ENCODE peak calls at places on chromosomes 5 and 9, in seven cellular contexts. J, R, Y, N, B, G and H are unnamed samples. For H3K36me3, the result is how much of the 10 kb centered on the place peaks cover.

GRCh38 chr9:101486693-101487442 is 46.8 kb upstream of the RNF20 start:
- DNase-seq in Y (peak), N (peak), G (peak), B (peak), J (no peak), R (peak), H (no peak)

GRCh38 chr5:143657814-143658395 is 154.1 kb upstream of the HMHB1 start:
- DNase-seq in B (no peak), N (no peak), G (no peak), Y (no peak), J (no peak), R (no peak), H (no peak)

GRCh38 chr9:18256574-18256973 is 217.4 kb upstream of the ADAMTSL1 start:
- DNase-seq in N (no peak), J (no peak), R (no peak), Y (no peak), B (no peak), G (no peak), H (no peak)

GRCh38 chr5:147835386-147835798 is 3.9 kb upstream of the SPINK1 start:
- DNase-seq in R (no peak), N (no peak), G (no peak), J (no peak), B (no peak), Y (peak), H (no peak)

GRCh38 chr9:3497857-3498256 is 27.9 kb downstream of the RFX3 start:
- DNase-seq in J (no peak), B (no peak), R (no peak), Y (no peak), G (no peak), N (no peak), H (no peak)

GRCh38 chr9:105067895-105068580 is 140.1 kb upstream of the ABCA1 start:
- DNase-seq in G (no peak), B (no peak), J (no peak), N (no peak), R (no peak), Y (peak), H (no peak)

GRCh38 chr5:136016945-136017530 is 11.8 kb upstream of the TGFBI start:
- DNase-seq in B (no peak), J (no peak), Y (peak), R (no peak), G (no peak), N (peak), H (peak)

GRCh38 chr5:9545959-9546851 is at the start of gene SEMA5A:
- DNase-seq in B (no peak), N (peak), G (peak), Y (peak), J (peak), R (peak), H (no peak)

GRCh38 chr9:995776-996175 is 19.3 kb downstream of the DMRT3 start:
- DNase-seq in G (no peak), Y (peak), J (no peak), B (no peak), R (no peak), N (no peak), H (no peak)

GRCh38 chr5:103375356-103375755 is 116.8 kb downstream of the MACIR start:
- DNase-seq in Y (peak), J (no peak), B (no peak), R (no peak), N (no peak), G (no peak), H (no peak)

GRCh38 chr9:109721021-109721420 is 59.0 kb upstream of the PALM2AKAP2 start:
- DNase-seq in G (no peak), N (no peak), J (no peak), B (no peak), Y (no peak), R (no peak), H (no peak)

GRCh38 chr9:129610473-129611301 is 10.2 kb downstream of the C9orf50 start:
- DNase-seq in B (no peak), G (peak), R (peak), Y (peak), N (peak), J (peak), H (no peak)

GRCh38 chr9:129140397-129141065 is 29.3 kb downstream of the PTPA start:
- DNase-seq in Y (peak), G (peak), R (peak), N (peak), B (no peak), J (peak), H (no peak)

GRCh38 chr9:77261605-77262004 is 84.3 kb downstream of the VPS13A start:
- DNase-seq in Y (no peak), G (no peak), J (no peak), B (no peak), N (no peak), R (no peak), H (no peak)

GRCh38 chr5:88660947-88661869 is 221.8 kb downstream of the MEF2C start:
- DNase-seq in R (no peak), N (peak), J (no peak), Y (peak), G (peak), B (no peak), H (no peak)

GRCh38 chr9:79254900-79255651 is 316.7 kb upstream of the TLE4 start:
- DNase-seq in Y (peak), B (no peak), G (no peak), N (no peak), J (no peak), R (no peak), H (no peak)

GRCh38 chr5:31225118-31225517 is 31.6 kb downstream of the CDH6 start:
- DNase-seq in B (no peak), N (no peak), G (no peak), Y (peak), J (no peak), R (peak), H (no peak)

GRCh38 chr9:121369595-121370265 is at the start of gene STOM:
- DNase-seq in Y (peak), R (peak), B (no peak), N (peak), J (peak), G (peak), H (peak)

GRCh38 chr9:70947519-70947918 is 173.9 kb downstream of the TRPM3 start:
- DNase-seq in B (no peak), Y (no peak), J (no peak), G (no peak), R (no peak), N (no peak), H (no peak)

GRCh38 chr5:59768204-59769040 is 125.1 kb downstream of the PDE4D start:
- DNase-seq in N (peak), Y (peak), G (peak), J (no peak), R (peak), B (peak), H (no peak)

GRCh38 chr5:158820891-158821290 is 278.8 kb downstream of the EBF1 start:
- DNase-seq in B (no peak), Y (no peak), J (no peak), G (no peak), N (no peak), R (no peak), H (no peak)

GRCh38 chr5:42718591-42718990 is 38.0 kb upstream of the CCDC152 start:
- DNase-seq in G (no peak), B (no peak), J (no peak), R (no peak), Y (peak), N (no peak), H (no peak)

GRCh38 chr5:127564002-127564769 is 46.7 kb downstream of the PRRC1 start:
- DNase-seq in N (no peak), J (no peak), R (peak), G (peak), B (no peak), Y (peak), H (no peak)

GRCh38 chr9:137804908-137805356 is 72.7 kb upstream of the CACNA1B start:
- DNase-seq in Y (peak), R (no peak), G (no peak), N (no peak), B (no peak), J (no peak), H (no peak)

GRCh38 chr5:150175536-150175935 is 9.0 kb downstream of the CDX1 start:
- DNase-seq in Y (no peak), N (no peak), G (peak), J (no peak), R (no peak), B (no peak), H (no peak)

GRCh38 chr9:130522233-130522808 is 57.1 kb upstream of the FUBP3 start:
- DNase-seq in B (no peak), J (no peak), N (no peak), R (no peak), Y (no peak), G (peak), H (no peak)

GRCh38 chr9:133813749-133814585 is 75.8 kb upstream of the SARDH start:
- DNase-seq in Y (no peak), B (no peak), R (peak), J (no peak), N (peak), G (peak), H (no peak)

GRCh38 chr5:144390133-144390532 is 219.5 kb downstream of the KCTD16 start:
- DNase-seq in N (no peak), Y (no peak), R (no peak), J (no peak), G (peak), B (peak), H (no peak)

GRCh38 chr9:75148551-75148950 is 60.2 kb downstream of the OSTF1 start:
- DNase-seq in R (no peak), B (no peak), Y (peak), N (no peak), G (no peak), J (no peak), H (no peak)

GRCh38 chr5:87576867-87577266 is 164.1 kb upstream of the CCNH start:
- DNase-seq in J (no peak), N (no peak), G (no peak), R (no peak), B (no peak), Y (no peak), H (no peak)

GRCh38 chr5:143554918-143555477 is 151.5 kb upstream of the NR3C1 start:
- DNase-seq in J (no peak), B (no peak), N (no peak), G (no peak), Y (peak), R (no peak), H (no peak)

DNA sequence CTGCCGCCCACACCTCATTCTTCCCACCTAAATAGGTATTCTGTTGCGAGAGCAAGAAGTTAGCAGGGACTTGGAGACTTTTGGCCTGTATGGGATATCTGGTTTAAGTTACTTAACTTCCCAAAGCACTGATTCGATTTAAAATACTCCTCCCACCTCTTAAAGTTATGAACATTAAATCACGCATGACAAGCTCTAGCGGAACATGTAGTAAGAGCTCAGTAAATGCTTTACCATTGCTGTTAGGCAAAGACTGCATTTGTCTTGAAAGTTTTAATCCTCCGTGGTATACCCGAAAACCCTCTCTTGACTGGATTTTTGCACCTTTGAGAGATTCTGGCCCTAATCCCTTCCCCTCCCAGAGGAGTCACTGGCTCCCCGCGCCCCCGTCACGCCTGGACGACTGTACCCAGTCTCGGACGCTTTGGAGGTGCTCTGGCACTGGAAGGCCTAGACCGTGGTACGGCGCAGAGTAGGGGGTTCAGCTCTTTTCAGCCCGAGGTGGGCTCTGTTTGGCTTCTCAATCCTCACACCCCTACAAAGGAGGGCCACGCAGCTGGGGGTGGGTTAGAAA is 4.4 kb downstream of the GDNF start:
- DNase-seq in R (no peak), B (no peak), N (no peak), J (no peak), Y (no peak), G (no peak), H (no peak)
- H3K4me3 ChIP-seq in R (no peak), B (peak), N (peak), J (no peak), Y (peak), G (peak), H (no peak)

GRCh38 chr5:131316026-131316425 is 52.2 kb downstream of the CDC42SE2 start:
- DNase-seq in N (no peak), B (no peak), R (no peak), G (no peak), Y (no peak), J (no peak), H (no peak)

GRCh38 chr5:131318455-131318854 is 54.6 kb downstream of the CDC42SE2 start:
- DNase-seq in N (no peak), J (no peak), R (no peak), G (no peak), Y (no peak), B (no peak), H (no peak)

GRCh38 chr5:131321066-131321465 is 57.2 kb downstream of the CDC42SE2 start:
- DNase-seq in G (no peak), B (no peak), R (no peak), J (no peak), Y (no peak), N (no peak), H (no peak)

DNA sequence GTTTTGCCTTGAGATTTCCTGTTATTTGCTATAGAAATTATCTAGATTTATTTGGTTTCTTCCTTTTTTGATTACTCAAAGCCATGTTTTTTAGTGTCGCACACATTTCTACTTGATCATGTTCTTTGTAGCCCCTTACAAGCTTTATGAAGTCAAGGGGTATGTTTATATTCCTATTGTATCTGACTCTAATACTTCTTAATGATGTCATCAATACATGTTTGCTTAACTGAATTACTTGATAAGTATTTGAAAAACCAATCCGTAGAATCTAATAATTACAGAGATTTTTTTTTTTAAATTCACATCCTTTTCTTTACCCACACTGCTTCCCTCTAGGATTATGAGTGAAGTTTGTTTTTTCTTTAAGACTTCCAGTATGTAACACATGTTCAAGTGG is 53.0 kb downstream of the CDC42SE2 start:
- DNase-seq in Y (no peak), R (no peak), B (no peak), N (no peak), J (no peak), G (no peak), H (no peak)
- H3K36me3 ChIP-seq in Y (under half), R (under half), B (under half), N (under half), J (under half), G (under half), H (under half)

DNA sequence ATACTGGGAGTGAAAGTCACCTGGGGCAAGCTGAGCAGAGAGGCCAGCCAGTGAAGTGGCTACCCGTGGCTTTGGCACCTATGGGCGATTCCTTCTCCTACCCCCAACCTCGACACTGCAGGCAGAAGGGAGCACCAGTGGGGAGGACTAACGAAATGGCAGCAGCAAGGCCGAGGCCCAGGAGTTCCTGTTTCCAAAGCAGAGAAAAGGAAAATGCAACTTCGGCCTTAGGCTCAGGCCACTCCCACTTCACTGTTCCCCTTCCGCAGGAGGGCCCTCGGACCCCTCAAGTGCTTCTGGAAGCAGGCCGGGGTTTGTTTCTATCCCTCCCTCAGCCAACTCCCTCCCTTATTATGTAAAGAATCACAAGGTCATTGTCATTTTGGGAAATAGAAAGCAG is 36.4 kb upstream of the NKX2-5 start:
- DNase-seq in Y (no peak), B (no peak), R (no peak), J (no peak), G (no peak), N (no peak), H (no peak)
- TF ChIP-seq CTCF in Y (no peak), B (no peak), R (no peak), J (no peak), G (no peak), N (no peak), H (no peak)

GRCh38 chr9:136294437-136294836 is 9.5 kb downstream of the CCDC187 start:
- DNase-seq in J (no peak), G (no peak), R (no peak), N (no peak), B (no peak), Y (no peak), H (no peak)

GRCh38 chr9:136297016-136297691 is 6.7 kb downstream of the CCDC187 start:
- DNase-seq in B (no peak), J (no peak), Y (no peak), R (no peak), G (no peak), N (no peak), H (no peak)

GRCh38 chr9:136295055-136295454 is 8.8 kb downstream of the CCDC187 start:
- DNase-seq in G (no peak), N (no peak), R (no peak), J (no peak), Y (no peak), B (no peak), H (no peak)

GRCh38 chr9:136296434-136297015 is 7.4 kb downstream of the CCDC187 start:
- DNase-seq in B (no peak), G (no peak), R (no peak), N (no peak), J (no peak), Y (no peak), H (no peak)

DNA sequence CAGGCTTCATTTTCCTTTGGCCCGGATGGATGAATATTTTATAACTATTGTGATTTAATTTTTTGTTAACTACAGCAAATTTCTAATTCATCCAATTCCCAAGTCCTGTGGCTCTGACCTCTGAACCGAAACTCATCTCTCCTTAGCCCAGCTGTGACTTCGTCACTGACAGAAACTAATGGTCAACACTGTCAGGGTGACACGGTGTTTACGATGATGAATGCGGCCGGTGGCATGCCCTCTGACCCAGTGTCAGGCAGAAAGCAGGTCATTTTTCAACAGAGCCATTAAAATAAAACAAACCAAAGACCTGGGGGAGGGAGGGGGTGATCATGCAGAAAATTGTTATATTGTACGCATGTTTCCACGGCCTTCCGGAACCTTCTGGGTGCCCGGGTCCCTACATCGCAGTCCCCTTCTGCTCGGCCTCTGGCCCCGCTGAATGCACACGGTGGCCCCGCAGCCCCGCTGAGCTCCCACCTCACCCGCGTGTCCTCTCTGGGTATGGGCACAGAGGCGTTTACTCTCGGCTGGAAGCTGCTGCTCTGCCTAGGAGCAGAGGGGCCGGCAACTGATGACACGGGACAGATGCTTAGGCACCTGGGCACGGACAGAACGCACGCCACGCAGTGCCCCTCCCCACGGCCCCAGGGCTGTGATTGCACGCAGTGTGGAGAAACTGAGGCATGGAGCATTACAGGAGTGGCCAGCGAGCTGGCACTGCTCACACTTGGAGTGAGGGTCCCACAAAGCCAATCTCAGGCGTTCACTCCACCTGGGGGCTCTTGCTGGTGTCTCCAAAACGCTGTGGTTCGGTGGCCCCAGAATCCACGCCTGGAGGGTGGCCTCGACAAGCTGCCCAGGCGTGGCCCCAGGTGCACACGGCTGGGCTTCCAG is 8.1 kb downstream of the CCDC187 start:
- DNase-seq in J (no peak), Y (no peak), R (no peak), G (no peak), B (no peak), N (no peak), H (no peak)
- H3K4me3 ChIP-seq in J (no peak), Y (no peak), R (no peak), G (no peak), B (no peak), N (no peak), H (no peak)

GRCh38 chr9:33315371-33315770 is 25.1 kb downstream of the NFX1 start:
- DNase-seq in N (no peak), J (no peak), B (no peak), R (no peak), G (no peak), Y (no peak), H (no peak)

GRCh38 chr9:33307067-33307466 is 16.8 kb downstream of the NFX1 start:
- DNase-seq in J (no peak), G (no peak), R (no peak), B (no peak), N (no peak), Y (peak), H (no peak)

GRCh38 chr9:33309903-33310302 is 19.6 kb downstream of the NFX1 start:
- DNase-seq in Y (no peak), N (no peak), R (no peak), J (no peak), B (no peak), G (no peak), H (no peak)

GRCh38 chr9:33310748-33311147 is 20.4 kb downstream of the NFX1 start:
- DNase-seq in R (no peak), G (no peak), J (no peak), B (no peak), N (no peak), Y (no peak), H (no peak)

DNA sequence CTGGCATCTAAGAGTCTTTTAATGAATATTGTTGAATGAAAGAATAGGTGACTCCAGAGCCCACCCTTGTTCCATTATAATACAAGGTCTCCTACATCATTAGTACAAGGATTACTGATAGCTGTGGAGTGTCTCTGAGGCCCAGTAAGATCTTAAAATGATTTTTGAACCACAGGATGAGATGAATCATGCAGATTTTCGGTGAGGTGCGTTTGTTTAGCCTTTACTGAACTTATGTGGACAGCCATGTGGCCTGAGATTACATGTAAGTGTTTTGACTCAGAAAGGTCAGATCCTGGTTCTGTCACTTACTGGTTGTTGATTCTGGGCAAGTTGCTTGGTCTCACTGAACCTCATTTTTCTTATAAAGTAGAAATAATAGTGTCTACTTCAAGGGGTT is 21.6 kb downstream of the NFX1 start:
- DNase-seq in N (no peak), J (no peak), G (no peak), Y (peak), R (no peak), B (no peak), H (no peak)
- H3K36me3 ChIP-seq in N (half or more), J (under half), G (half or more), Y (half or more), R (under half), B (under half), H (half or more)